ENCODE peak calls at places on chromosomes 11 and 22, in eight cellular contexts. D is CD8-positive, alpha-beta memory T cell; Y is GM23338; C is NCI-H345; S is ACHN; A is 8988T; V is T-helper 1 cell; H is nephron progenitor cell. G is an unnamed sample.

GRCh38 chr11:125070699-125071254 is 7.7 kb downstream of the SLC37A2 start:
- DNase-seq in D (no peak), Y (no peak), C (no peak), S (no peak), A (peak), V (no peak), H (no peak), G (no peak)

GRCh38 chr11:96155627-96156378 is 187.2 kb downstream of the MAML2 start:
- DNase-seq in D (no peak), Y (peak), C (no peak), S (peak), A (peak), V (no peak), H (no peak), G (no peak)

GRCh38 chr22:37095113-37095512 is 14.4 kb downstream of the TMPRSS6 start:
- DNase-seq in D (no peak), Y (no peak), C (no peak), S (no peak), A (no peak), V (no peak), H (no peak), G (no peak)

GRCh38 chr11:68398870-68399865 is 61.4 kb upstream of the PPP6R3 start:
- DNase-seq in D (no peak), Y (no peak), C (no peak), S (no peak), A (no peak), V (no peak), H (no peak), G (no peak)

GRCh38 chr11:57491371-57492061 is 24.0 kb downstream of the SLC43A1 start:
- DNase-seq in D (peak), Y (peak), C (no peak), S (peak), A (no peak), V (no peak), H (peak), G (no peak)

GRCh38 chr11:46427364-46427763 is 35.8 kb upstream of the CHRM4 start:
- DNase-seq in D (no peak), Y (peak), C (no peak), S (no peak), A (no peak), V (no peak), H (no peak), G (no peak)

GRCh38 chr11:102438311-102439062 is 14.1 kb downstream of the TMEM123 start:
- DNase-seq in D (peak), Y (no peak), C (no peak), S (no peak), A (no peak), V (no peak), H (no peak), G (no peak)

GRCh38 chr22:37549704-37550059 is 10.6 kb upstream of the CDC42EP1 start:
- DNase-seq in D (no peak), Y (no peak), C (no peak), S (peak), A (no peak), V (no peak), H (no peak), G (no peak)

GRCh38 chr11:75809991-75810390 is 5.0 kb upstream of the UVRAG start:
- DNase-seq in D (no peak), Y (no peak), C (no peak), S (no peak), A (no peak), V (no peak), H (no peak), G (no peak)

GRCh38 chr11:119694334-119694733 is 34.7 kb downstream of the NECTIN1 start:
- DNase-seq in D (no peak), Y (no peak), C (no peak), S (no peak), A (no peak), V (no peak), H (no peak), G (no peak)

GRCh38 chr22:17368727-17369552 is at the start of gene CECR2:
- DNase-seq in D (no peak), Y (peak), C (peak), S (no peak), A (no peak), V (no peak), H (peak), G (no peak)

GRCh38 chr11:27842290-27842689 is 142.0 kb upstream of the BDNF start:
- DNase-seq in D (no peak), Y (no peak), C (no peak), S (no peak), A (no peak), V (no peak), H (no peak), G (no peak)

GRCh38 chr11:76380977-76381719 is at the start of the genes GVQW3 and THAP12:
- DNase-seq in D (peak), Y (peak), C (peak), S (peak), A (peak), V (peak), H (peak), G (peak)

GRCh38 chr11:39668640-39669039 is 1790.8 kb downstream of the LRRC4C start:
- DNase-seq in D (no peak), Y (no peak), C (no peak), S (no peak), A (no peak), V (no peak), H (no peak), G (no peak)

GRCh38 chr11:18319914-18320313 is 2.0 kb downstream of the HPS5 start:
- DNase-seq in D (no peak), Y (no peak), C (no peak), S (no peak), A (no peak), V (no peak), H (no peak), G (no peak)

GRCh38 chr11:18737642-18738041 is 11.7 kb upstream of the IGSF22 start:
- DNase-seq in D (no peak), Y (no peak), C (no peak), S (no peak), A (no peak), V (no peak), H (no peak), G (no peak)

GRCh38 chr22:24225044-24225601 is 19.8 kb downstream of the GGT5 start:
- DNase-seq in D (no peak), Y (no peak), C (no peak), S (no peak), A (no peak), V (no peak), H (no peak), G (no peak)

GRCh38 chr11:92226331-92227232 is 2.0 kb downstream of the FAT3 start:
- DNase-seq in D (no peak), Y (peak), C (peak), S (no peak), A (no peak), V (no peak), H (peak), G (no peak)

G was measured in NCI-H1048.